ENCODE peak calls at places on chromosome 22, in nine cellular contexts. One of them, this sample, is unnamed.

GRCh38 chr22:29478326-29479276 is 1.4 kb upstream of the NEFH start:
- DNase-seq in hypothalamus: no peak
- DNase-seq in transverse colon: no peak
- DNase-seq in type B pancreatic cell: no peak
- DNase-seq in ELF-1: peak
- DNase-seq in upper lobe of right lung: no peak
- DNase-seq in brain microvascular endothelial cell: no peak
- DNase-seq in NCI-H1105 treated with DMSO at 0.1 percent for 48 hours: no peak
- DNase-seq in EL: no peak
- DNase-seq in this sample: no peak

GRCh38 chr22:19210188-19210587 is 31.7 kb upstream of the SLC25A1 start:
- DNase-seq in EL: no peak
- DNase-seq in transverse colon: no peak
- DNase-seq in upper lobe of right lung: peak
- DNase-seq in brain microvascular endothelial cell: no peak
- DNase-seq in type B pancreatic cell: no peak
- DNase-seq in ELF-1: no peak
- DNase-seq in hypothalamus: no peak
- DNase-seq in NCI-H1105 treated with DMSO at 0.1 percent for 48 hours: no peak
- DNase-seq in this sample: no peak

GRCh38 chr22:46511391-46512370 is 25.7 kb downstream of the CELSR1 start:
- DNase-seq in hypothalamus: no peak
- DNase-seq in type B pancreatic cell: no peak
- DNase-seq in brain microvascular endothelial cell: no peak
- DNase-seq in ELF-1: no peak
- DNase-seq in transverse colon: no peak
- DNase-seq in EL: no peak
- DNase-seq in NCI-H1105 treated with DMSO at 0.1 percent for 48 hours: no peak
- DNase-seq in upper lobe of right lung: no peak
- DNase-seq in this sample: no peak

GRCh38 chr22:39183991-39184585 is 31.6 kb upstream of the CBX7 start:
- DNase-seq in ELF-1: peak
- DNase-seq in NCI-H1105 treated with DMSO at 0.1 percent for 48 hours: no peak
- DNase-seq in type B pancreatic cell: no peak
- DNase-seq in transverse colon: no peak
- DNase-seq in hypothalamus: no peak
- DNase-seq in EL: peak
- DNase-seq in upper lobe of right lung: peak
- DNase-seq in brain microvascular endothelial cell: peak
- DNase-seq in this sample: no peak

GRCh38 chr22:16968218-16968595 is 39.8 kb downstream of the GAB4 start:
- DNase-seq in ELF-1: no peak
- DNase-seq in NCI-H1105 treated with DMSO at 0.1 percent for 48 hours: no peak
- DNase-seq in upper lobe of right lung: no peak
- DNase-seq in brain microvascular endothelial cell: no peak
- DNase-seq in transverse colon: no peak
- DNase-seq in hypothalamus: no peak
- DNase-seq in type B pancreatic cell: no peak
- DNase-seq in EL: no peak
- DNase-seq in this sample: no peak

GRCh38 chr22:39984006-39984405 is 10.7 kb upstream of the FAM83F start:
- DNase-seq in NCI-H1105 treated with DMSO at 0.1 percent for 48 hours: no peak
- DNase-seq in brain microvascular endothelial cell: peak
- DNase-seq in upper lobe of right lung: peak
- DNase-seq in hypothalamus: no peak
- DNase-seq in transverse colon: no peak
- DNase-seq in type B pancreatic cell: no peak
- DNase-seq in ELF-1: no peak
- DNase-seq in EL: no peak
- DNase-seq in this sample: no peak

GRCh38 chr22:42428025-42428424 is 4.2 kb downstream of the NFAM1 start:
- DNase-seq in type B pancreatic cell: no peak
- DNase-seq in transverse colon: no peak
- DNase-seq in ELF-1: no peak
- DNase-seq in EL: no peak
- DNase-seq in upper lobe of right lung: no peak
- DNase-seq in brain microvascular endothelial cell: no peak
- DNase-seq in hypothalamus: no peak
- DNase-seq in NCI-H1105 treated with DMSO at 0.1 percent for 48 hours: no peak
- DNase-seq in this sample: no peak

GRCh38 chr22:36144886-36145541 is 15.5 kb downstream of the APOL3 start:
- DNase-seq in hypothalamus: no peak
- DNase-seq in NCI-H1105 treated with DMSO at 0.1 percent for 48 hours: peak
- DNase-seq in type B pancreatic cell: no peak
- DNase-seq in brain microvascular endothelial cell: peak
- DNase-seq in transverse colon: peak
- DNase-seq in upper lobe of right lung: no peak
- DNase-seq in EL: peak
- DNase-seq in ELF-1: peak
- DNase-seq in this sample: peak

GRCh38 chr22:23084453-23085350 is 14.4 kb downstream of the GNAZ start:
- DNase-seq in EL: no peak
- DNase-seq in type B pancreatic cell: no peak
- DNase-seq in ELF-1: no peak
- DNase-seq in transverse colon: no peak
- DNase-seq in hypothalamus: no peak
- DNase-seq in NCI-H1105 treated with DMSO at 0.1 percent for 48 hours: no peak
- DNase-seq in upper lobe of right lung: no peak
- DNase-seq in brain microvascular endothelial cell: no peak
- DNase-seq in this sample: no peak

GRCh38 chr22:39266398-39267030 is 21.7 kb upstream of the PDGFB start:
- DNase-seq in type B pancreatic cell: no peak
- DNase-seq in hypothalamus: no peak
- DNase-seq in upper lobe of right lung: no peak
- DNase-seq in ELF-1: no peak
- DNase-seq in EL: no peak
- DNase-seq in brain microvascular endothelial cell: peak
- DNase-seq in NCI-H1105 treated with DMSO at 0.1 percent for 48 hours: no peak
- DNase-seq in transverse colon: no peak
- DNase-seq in this sample: no peak

GRCh38 chr22:50081426-50082196 is 3.6 kb downstream of the MLC1 start:
- DNase-seq in EL: no peak
- DNase-seq in transverse colon: no peak
- DNase-seq in hypothalamus: no peak
- DNase-seq in NCI-H1105 treated with DMSO at 0.1 percent for 48 hours: no peak
- DNase-seq in brain microvascular endothelial cell: no peak
- DNase-seq in type B pancreatic cell: no peak
- DNase-seq in ELF-1: no peak
- DNase-seq in upper lobe of right lung: no peak
- DNase-seq in this sample: no peak

GRCh38 chr22:45515678-45516077 is 13.0 kb downstream of the FBLN1 start:
- DNase-seq in NCI-H1105 treated with DMSO at 0.1 percent for 48 hours: no peak
- DNase-seq in type B pancreatic cell: no peak
- DNase-seq in transverse colon: no peak
- DNase-seq in brain microvascular endothelial cell: no peak
- DNase-seq in upper lobe of right lung: no peak
- DNase-seq in ELF-1: no peak
- DNase-seq in EL: no peak
- DNase-seq in hypothalamus: no peak
- DNase-seq in this sample: no peak